ENCODE peak calls at places on chromosome 12, in four cellular contexts. One of them, this sample, is unnamed.

GRCh38 chr12:4190376-4191063 is 83.0 kb upstream of the CCND2 start:
- DNase-seq in NCI-H345: no peak
- DNase-seq in KG1: no peak
- DNase-seq in IMR-90: no peak
- DNase-seq in this sample: no peak

GRCh38 chr12:122121341-122122192 is 43.0 kb downstream of the MLXIP start:
- DNase-seq in IMR-90: no peak
- DNase-seq in KG1: no peak
- DNase-seq in NCI-H345: no peak
- DNase-seq in this sample: no peak

GRCh38 chr12:105773501-105773900 is 365.3 kb downstream of the NUAK1 start:
- DNase-seq in IMR-90: no peak
- DNase-seq in KG1: no peak
- DNase-seq in NCI-H345: no peak
- DNase-seq in this sample: no peak

GRCh38 chr12:57759360-57759980 is 4.6 kb downstream of the MARCHF9 start:
- DNase-seq in IMR-90: no peak
- DNase-seq in KG1: no peak
- DNase-seq in NCI-H345: peak
- DNase-seq in this sample: no peak

GRCh38 chr12:6963741-6964446 is 6.6 kb downstream of the PHB2 start:
- DNase-seq in IMR-90: no peak
- DNase-seq in NCI-H345: peak
- DNase-seq in KG1: no peak
- DNase-seq in this sample: no peak

GRCh38 chr12:3705349-3705675 is 47.6 kb downstream of the CRACR2A start:
- DNase-seq in NCI-H345: no peak
- DNase-seq in KG1: no peak
- DNase-seq in IMR-90: no peak
- DNase-seq in this sample: no peak

GRCh38 chr12:89650239-89650638 is 58.4 kb downstream of the ATP2B1 start:
- DNase-seq in KG1: no peak
- DNase-seq in IMR-90: peak
- DNase-seq in NCI-H345: no peak
- DNase-seq in this sample: peak

GRCh38 chr12:86698581-86698980 is 442.4 kb upstream of the MGAT4C start:
- DNase-seq in NCI-H345: no peak
- DNase-seq in IMR-90: peak
- DNase-seq in KG1: no peak
- DNase-seq in this sample: peak

GRCh38 chr12:102406033-102406584 is 74.3 kb downstream of the IGF1 start:
- DNase-seq in NCI-H345: peak
- DNase-seq in IMR-90: peak
- DNase-seq in KG1: no peak
- DNase-seq in this sample: no peak

GRCh38 chr12:113214938-113215400 is 6.3 kb upstream of the TPCN1 start:
- DNase-seq in KG1: no peak
- DNase-seq in IMR-90: peak
- DNase-seq in NCI-H345: no peak
- DNase-seq in this sample: peak

GRCh38 chr12:47808574-47809380 is 10.9 kb downstream of the HDAC7 start:
- DNase-seq in NCI-H345: no peak
- DNase-seq in KG1: peak
- DNase-seq in IMR-90: peak
- DNase-seq in this sample: peak